ENCODE peak calls at places on chromosomes 11 and 22, in five cellular contexts. D, Z, A, F and L are unnamed samples.
A peak's percentile ranks its signal among the peaks of the same experiment; 100 is the strongest.

GRCh38 chr11:120723751-120724150 is 212.2 kb downstream of the GRIK4 start:
- ATAC-seq in D (no peak), F (no peak), A (peak; percentile 90), Z (no peak), L (no peak)

GRCh38 chr22:40452730-40453487 is 82.5 kb downstream of the SGSM3 start:
- ATAC-seq in D (no peak), A (no peak), Z (no peak), F (peak; percentile 48), L (no peak)

GRCh38 chr22:42964994-42965699 is 49.8 kb downstream of the PACSIN2 start:
- ATAC-seq in A (peak; percentile 81), F (no peak), D (peak; percentile 36), Z (no peak), L (no peak)

GRCh38 chr11:1829039-1829820 is 5.6 kb upstream of the SYT8 start:
- ATAC-seq in D (no peak), A (no peak), Z (no peak), F (peak; percentile 7), L (no peak)

GRCh38 chr22:45775569-45776312 is 104.1 kb downstream of the ATXN10 start:
- ATAC-seq in D (no peak), A (peak; percentile 87), Z (no peak), F (no peak), L (no peak)

GRCh38 chr11:60504219-60504618 is 11.0 kb upstream of the MS4A13 start:
- ATAC-seq in Z (no peak), F (no peak), D (no peak), A (peak; percentile 42), L (no peak)

GRCh38 chr11:116422556-116422955 is 350.2 kb downstream of the BUD13 start:
- ATAC-seq in D (no peak), F (no peak), A (no peak), Z (no peak), L (no peak)

GRCh38 chr11:124075492-124075840 is 34.3 kb upstream of the OR10G7 start:
- ATAC-seq in D (peak; percentile 21), A (no peak), Z (no peak), F (no peak), L (peak; percentile 16)

GRCh38 chr22:20522134-20522827 is 14.9 kb downstream of the MED15 start:
- ATAC-seq in A (no peak), D (no peak), F (no peak), Z (peak; percentile 4), L (no peak)

GRCh38 chr11:76962583-76963416 is 71.4 kb upstream of the B3GNT6 start:
- ATAC-seq in D (peak; percentile 100), Z (no peak), F (peak; percentile 69), A (peak; percentile 84), L (no peak)

GRCh38 chr11:62245271-62245753 is 3.3 kb downstream of the SCGB1D2 start:
- ATAC-seq in F (peak; percentile 32), D (peak; percentile 91), Z (peak; percentile 93), A (peak; percentile 82), L (no peak)

GRCh38 chr11:1573077-1573846 is 1.2 kb upstream of the DUSP8 start:
- ATAC-seq in D (peak; percentile 8), F (peak; percentile 23), Z (no peak), A (peak; percentile 5), L (no peak)

GRCh38 chr11:62560566-62561103 is 13.1 kb downstream of the EEF1G start:
- ATAC-seq in Z (peak; percentile 89), D (peak; percentile 89), F (peak; percentile 94), A (peak; percentile 12), L (peak; percentile 89)

GRCh38 chr11:67400251-67400941 is 1.3 kb downstream of the PPP1CA start:
- ATAC-seq in F (no peak), Z (no peak), D (no peak), A (no peak), L (no peak)

GRCh38 chr11:85961930-85962363 is 106.8 kb downstream of the CCDC83 start:
- ATAC-seq in A (no peak), Z (no peak), D (no peak), F (no peak), L (no peak)
- TF ChIP-seq EP300 in A (no peak), Z (no peak), D (no peak), F (no peak), L (no peak)

GRCh38 chr11:118200497-118200896 is 24.1 kb upstream of the SCN2B start:
- ATAC-seq in D (no peak), Z (no peak), A (no peak), F (no peak), L (no peak)

GRCh38 chr11:118199135-118199534 is 22.7 kb upstream of the SCN2B start:
- ATAC-seq in Z (no peak), D (no peak), F (no peak), A (no peak), L (no peak)

GRCh38 chr11:118198370-118198769 is 21.9 kb upstream of the SCN2B start:
- ATAC-seq in D (peak; percentile 10), A (peak; percentile 94), F (peak; percentile 64), Z (peak; percentile 98), L (no peak)

GRCh38 chr11:118193910-118194566 is 17.6 kb upstream of the SCN2B start:
- ATAC-seq in D (no peak), Z (no peak), A (peak; percentile 82), F (no peak), L (no peak)

DNA sequence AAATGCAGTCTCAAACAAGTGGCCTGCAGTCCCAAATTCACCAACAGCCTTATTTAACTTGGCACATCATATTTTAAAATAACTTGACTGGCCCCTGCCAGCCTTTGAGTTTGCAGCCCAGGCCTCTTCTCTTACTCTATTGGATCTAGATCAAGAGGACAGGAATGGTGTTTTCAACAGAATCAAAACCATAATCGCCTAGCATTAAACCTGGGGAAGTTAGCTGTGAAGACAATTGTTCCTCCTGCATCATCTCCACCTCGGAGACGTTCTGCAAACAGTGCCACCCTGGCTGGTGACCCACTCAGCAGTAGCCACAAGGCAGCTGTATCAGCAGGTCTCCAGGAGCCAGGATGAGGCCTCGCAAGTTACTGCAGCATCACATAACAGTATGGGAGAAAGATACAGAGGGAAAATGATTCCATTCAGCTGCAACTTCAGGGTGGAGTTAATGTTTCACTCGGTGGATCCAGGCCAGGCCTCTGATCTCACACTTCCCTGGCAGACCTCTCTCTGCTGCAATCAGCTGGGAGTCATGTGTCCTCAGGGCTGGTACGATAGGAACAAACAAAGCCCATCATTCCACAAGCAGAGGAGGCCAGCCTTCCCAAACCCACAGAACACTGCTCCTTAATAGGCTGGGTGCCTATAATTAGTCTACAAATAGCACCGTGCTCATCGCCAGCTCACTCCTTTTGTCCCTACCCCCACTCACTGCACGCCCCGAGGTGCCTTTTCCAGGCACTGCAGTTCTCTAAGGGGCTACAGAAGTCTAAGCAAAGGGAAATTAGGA is 18.6 kb upstream of the SCN2B start:
- ATAC-seq in D (peak; percentile 98), Z (no peak), A (no peak), F (peak; percentile 94), L (peak; percentile 97)
- TF ChIP-seq POLR2AphosphoS5 in D (peak; percentile 62), Z (no peak), A (no peak), F (peak; percentile 44), L (peak; percentile 59)

GRCh38 chr11:27694992-27695391 is 5.3 kb downstream of the BDNF start:
- ATAC-seq in F (no peak), Z (no peak), A (no peak), D (no peak), L (no peak)
- H3K27me3 ChIP-seq in F (no peaks in the 10 kb centered on the region), Z (no peaks in the 10 kb centered on the region), A (peaks cover 3% of the 10 kb centered on the region), D (no peaks in the 10 kb centered on the region), L (peaks cover 47% of the 10 kb centered on the region)

DNA sequence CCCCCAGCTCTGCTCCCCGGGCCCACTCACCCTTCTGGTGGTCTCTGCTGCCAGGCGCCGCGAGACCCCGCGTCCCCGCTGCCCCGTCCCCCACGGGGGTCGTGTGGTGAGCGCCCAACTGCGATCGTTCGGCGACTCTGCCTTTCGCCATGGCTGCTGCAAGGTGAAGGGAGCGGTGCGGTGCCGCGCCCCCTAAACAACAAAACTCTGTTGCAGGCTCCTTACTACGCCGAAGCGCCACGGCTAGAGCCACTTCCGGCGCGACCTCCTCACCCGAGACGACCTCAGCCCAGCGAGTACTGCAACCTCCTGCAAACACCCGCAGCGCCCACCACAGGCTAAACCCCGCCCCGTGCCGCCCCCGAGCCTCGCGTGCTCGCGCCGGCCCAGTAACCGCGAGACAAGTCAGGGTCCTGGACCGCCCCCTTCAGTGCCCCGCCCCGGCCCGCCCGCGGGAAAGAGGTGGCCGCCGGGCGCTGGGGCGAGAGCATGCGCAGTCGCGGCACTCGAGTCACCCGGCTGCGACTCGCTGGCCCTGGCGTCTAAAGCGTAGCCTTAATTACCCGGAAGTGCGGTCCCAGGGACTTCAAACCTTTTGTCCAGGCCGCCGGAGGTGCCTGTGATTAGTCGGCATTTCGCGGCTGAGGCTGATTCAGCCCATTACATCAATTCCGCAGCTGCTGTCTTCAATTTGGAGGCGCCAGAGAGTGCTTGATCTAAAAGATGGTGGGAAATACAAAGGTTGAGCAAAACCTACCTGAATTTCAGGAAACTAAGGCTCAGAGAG is at the start of gene TMEM41B:
- ATAC-seq in F (peak; percentile 99), A (peak; percentile 98), Z (peak; percentile 95), D (peak; percentile 97), L (peak; percentile 99)
- TF ChIP-seq EP300 in F (no peak), A (peak; percentile 42), Z (peak; percentile 68), D (no peak), L (no peak)

DNA sequence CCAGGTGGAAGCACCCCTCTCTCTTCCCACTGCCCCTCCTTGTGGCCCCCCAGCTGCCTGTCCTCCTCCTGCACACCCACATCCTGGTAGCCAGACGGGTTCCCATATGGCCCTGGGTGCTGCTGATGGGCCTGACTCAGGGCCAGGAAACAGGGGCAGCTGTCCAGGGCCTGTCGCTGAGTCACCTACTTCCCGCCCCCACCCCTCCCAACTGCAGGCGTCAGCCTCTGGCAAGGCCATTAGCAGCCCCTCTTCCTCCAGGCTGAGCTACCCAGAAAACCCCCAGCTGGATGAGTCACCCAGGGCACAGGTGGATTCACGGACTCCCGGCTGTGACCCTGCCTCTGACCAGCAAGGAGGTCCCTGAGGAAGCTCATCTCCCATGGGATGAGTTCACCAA is 6.9 kb upstream of the GAL start:
- ATAC-seq in D (peak; percentile 81), Z (peak; percentile 87), A (no peak), F (peak; percentile 41), L (peak; percentile 39)
- TF ChIP-seq POLR2AphosphoS5 in D (no peak), Z (no peak), A (no peak), F (peak; percentile 25), L (peak; percentile 8)

GRCh38 chr11:45683285-45684058 is 18.1 kb upstream of the CHST1 start:
- ATAC-seq in A (no peak), Z (no peak), D (no peak), F (no peak), L (no peak)
- H3K27me3 ChIP-seq in A (peaks cover 1% of the 10 kb centered on the region), Z (peaks cover 16% of the 10 kb centered on the region), D (peaks cover 3% of the 10 kb centered on the region), F (no peaks in the 10 kb centered on the region), L (peaks cover 18% of the 10 kb centered on the region)

GRCh38 chr11:88301478-88302140 is 35.9 kb downstream of the CTSC start:
- ATAC-seq in F (peak; percentile 75), Z (no peak), D (no peak), A (peak; percentile 80), L (no peak)
- TF ChIP-seq EP300 in F (no peak), Z (no peak), D (no peak), A (peak; percentile 86), L (no peak)